ENCODE peak calls at places on chromosomes 11 and 22, in ten cellular contexts. Z, M, W, H, Q, O, D, Y, F and G are unnamed samples.

GRCh38 chr11:60875366-60875720 is 8.0 kb downstream of the ZP1 start:
- DNase-seq in Z (no peak), M (no peak), W (no peak), H (no peak), Q (no peak), O (no peak), D (no peak), Y (no peak), F (no peak), G (no peak)

GRCh38 chr22:38347181-38347943 is 30.1 kb upstream of the CSNK1E start:
- DNase-seq in Z (no peak), M (no peak), W (no peak), H (no peak), Q (no peak), O (no peak), D (no peak), Y (no peak), F (no peak), G (no peak)

GRCh38 chr22:17578129-17578754 is 14.9 kb downstream of the SLC25A18 start:
- DNase-seq in Z (peak), M (no peak), W (no peak), H (peak), Q (no peak), O (peak), D (no peak), Y (no peak), F (no peak), G (peak)

GRCh38 chr11:108599978-108600377 is 6.4 kb upstream of the EXPH5 start:
- DNase-seq in Z (no peak), M (no peak), W (no peak), H (no peak), Q (no peak), O (no peak), D (no peak), Y (no peak), F (no peak), G (no peak)

GRCh38 chr22:27488456-27489224 is 312.9 kb downstream of the MN1 start:
- DNase-seq in Z (no peak), M (no peak), W (no peak), H (no peak), Q (no peak), O (no peak), D (no peak), Y (no peak), F (no peak), G (no peak)

GRCh38 chr11:113477321-113477720 is 2.1 kb upstream of the DRD2 start:
- DNase-seq in Z (no peak), M (no peak), W (no peak), H (no peak), Q (peak), O (no peak), D (no peak), Y (peak), F (peak), G (no peak)

GRCh38 chr11:65492637-65493366 is 6.0 kb upstream of the MALAT1 start:
- DNase-seq in Z (peak), M (no peak), W (no peak), H (peak), Q (no peak), O (peak), D (peak), Y (no peak), F (peak), G (no peak)

GRCh38 chr22:45731041-45731797 is 59.6 kb downstream of the ATXN10 start:
- DNase-seq in Z (no peak), M (peak), W (no peak), H (no peak), Q (no peak), O (peak), D (peak), Y (no peak), F (no peak), G (no peak)

GRCh38 chr11:64851831-64852337 is 7.4 kb upstream of the CDC42BPG start:
- DNase-seq in Z (no peak), M (no peak), W (no peak), H (no peak), Q (no peak), O (no peak), D (no peak), Y (no peak), F (no peak), G (no peak)

GRCh38 chr11:61369372-61370348 is 7.5 kb downstream of the TMEM138 start:
- DNase-seq in Z (peak), M (no peak), W (no peak), H (peak), Q (no peak), O (no peak), D (no peak), Y (no peak), F (no peak), G (no peak)

GRCh38 chr22:32142600-32142999 is 16.5 kb downstream of the C22orf42 start:
- DNase-seq in Z (no peak), M (no peak), W (no peak), H (no peak), Q (no peak), O (no peak), D (no peak), Y (no peak), F (no peak), G (no peak)

GRCh38 chr11:78373689-78374088 is 43.9 kb downstream of the GAB2 start:
- DNase-seq in Z (no peak), M (no peak), W (no peak), H (no peak), Q (no peak), O (no peak), D (no peak), Y (no peak), F (no peak), G (no peak)

GRCh38 chr22:38352436-38352835 is 35.2 kb upstream of the CSNK1E start:
- DNase-seq in Z (no peak), M (no peak), W (no peak), H (no peak), Q (no peak), O (no peak), D (no peak), Y (no peak), F (no peak), G (no peak)

GRCh38 chr22:28977481-28977971 is 84.1 kb downstream of the C22orf31 start:
- DNase-seq in Z (no peak), M (peak), W (no peak), H (no peak), Q (no peak), O (peak), D (peak), Y (no peak), F (no peak), G (no peak)

GRCh38 chr11:27754035-27755017 is 54.1 kb upstream of the BDNF start:
- DNase-seq in Z (no peak), M (peak), W (no peak), H (peak), Q (no peak), O (peak), D (no peak), Y (no peak), F (no peak), G (no peak)

GRCh38 chr11:69138265-69138664 is 17.5 kb upstream of the SMIM38 start:
- DNase-seq in Z (no peak), M (peak), W (no peak), H (no peak), Q (no peak), O (peak), D (peak), Y (no peak), F (no peak), G (peak)

GRCh38 chr11:2672553-2673249 is 27.1 kb downstream of the KCNQ1OT1 start:
- DNase-seq in Z (no peak), M (no peak), W (no peak), H (no peak), Q (no peak), O (no peak), D (no peak), Y (no peak), F (no peak), G (no peak)

GRCh38 chr11:130548491-130548833 is 100.0 kb downstream of the ADAMTS15 start:
- DNase-seq in Z (no peak), M (no peak), W (no peak), H (no peak), Q (no peak), O (no peak), D (no peak), Y (no peak), F (no peak), G (no peak)

GRCh38 chr11:34238533-34238932 is 119.3 kb downstream of the ABTB2 start:
- DNase-seq in Z (no peak), M (no peak), W (no peak), H (no peak), Q (no peak), O (no peak), D (peak), Y (no peak), F (no peak), G (no peak)

GRCh38 chr11:130740819-130741218 is 175.5 kb downstream of the SNX19 start:
- DNase-seq in Z (no peak), M (peak), W (no peak), H (no peak), Q (no peak), O (no peak), D (no peak), Y (no peak), F (no peak), G (no peak)

GRCh38 chr11:116334596-116334995 is 438.2 kb downstream of the BUD13 start:
- DNase-seq in Z (no peak), M (no peak), W (no peak), H (no peak), Q (no peak), O (no peak), D (no peak), Y (no peak), F (no peak), G (no peak)

GRCh38 chr11:44566952-44567875 is 1.8 kb downstream of the CD82 start:
- DNase-seq in Z (no peak), M (no peak), W (no peak), H (no peak), Q (no peak), O (no peak), D (no peak), Y (no peak), F (no peak), G (no peak)

GRCh38 chr11:117888140-117888561 is 11.7 kb upstream of the FXYD6 start:
- DNase-seq in Z (no peak), M (no peak), W (no peak), H (no peak), Q (no peak), O (no peak), D (no peak), Y (no peak), F (no peak), G (no peak)

GRCh38 chr11:91932151-91932821 is 292.3 kb upstream of the FAT3 start:
- DNase-seq in Z (no peak), M (peak), W (no peak), H (peak), Q (no peak), O (peak), D (no peak), Y (no peak), F (no peak), G (no peak)

GRCh38 chr11:85076535-85077330 is 550.4 kb downstream of the DLG2 start:
- DNase-seq in Z (peak), M (no peak), W (no peak), H (no peak), Q (peak), O (peak), D (no peak), Y (peak), F (no peak), G (peak)

GRCh38 chr11:129589190-129589589 is 213.5 kb downstream of the BARX2 start:
- DNase-seq in Z (no peak), M (no peak), W (no peak), H (no peak), Q (no peak), O (no peak), D (no peak), Y (no peak), F (no peak), G (no peak)